ENCODE peak calls at places on chromosomes 12 and 14, in four cellular contexts. L is NCI-H1048; K is GM18507; J is activated CD4-positive, alpha-beta memory T cell treated with anti-CD3 and anti-CD28 coated beads for 36 hours. S is an unnamed sample.

GRCh38 chr12:58530421-58531067 is 389.8 kb downstream of the LRIG3 start:
- DNase-seq in J (no peak), K (no peak), L (no peak), S (no peak)

GRCh38 chr14:74244115-74244514 is 4.9 kb downstream of the VSX2 start:
- DNase-seq in L (no peak), K (no peak), J (no peak), S (no peak)

GRCh38 chr12:26187014-26187413 is 8.4 kb upstream of the SSPN start:
- DNase-seq in L (no peak), J (no peak), K (no peak), S (no peak)

GRCh38 chr12:45402288-45402687 is 186.4 kb downstream of the ANO6 start:
- DNase-seq in J (no peak), K (no peak), L (no peak), S (no peak)

GRCh38 chr12:124334266-124334665 is 39.4 kb downstream of the RFLNA start:
- DNase-seq in K (no peak), L (no peak), J (no peak), S (no peak)

GRCh38 chr12:92570056-92570753 is 132.6 kb upstream of the PLEKHG7 start:
- DNase-seq in L (peak), K (no peak), J (peak), S (no peak)

GRCh38 chr12:100715976-100716657 is 78.5 kb upstream of the ANO4 start:
- DNase-seq in L (no peak), K (no peak), J (no peak), S (no peak)

GRCh38 chr12:8785499-8785898 is 36.9 kb upstream of the A2ML1 start:
- DNase-seq in K (no peak), L (no peak), J (no peak), S (no peak)

GRCh38 chr12:53221203-53222076 is 10.6 kb downstream of the RARG start:
- DNase-seq in J (peak), K (peak), L (no peak), S (peak)

GRCh38 chr14:76844223-76844622 is 18.0 kb downstream of the LRRC74A start:
- DNase-seq in J (peak), K (no peak), L (no peak), S (peak)

GRCh38 chr12:98591209-98591608 is 2.3 kb upstream of the SLC25A3 start:
- DNase-seq in L (no peak), K (no peak), J (no peak), S (peak)

GRCh38 chr14:68140111-68140741 is 320.6 kb downstream of the RAD51B start:
- DNase-seq in L (peak), J (no peak), K (no peak), S (no peak)

GRCh38 chr12:95637471-95638155 is 86.3 kb upstream of the USP44 start:
- DNase-seq in L (no peak), K (no peak), J (no peak), S (no peak)

GRCh38 chr12:71691504-71692129 is 5.7 kb downstream of the TMEM19 start:
- DNase-seq in L (no peak), J (no peak), K (no peak), S (no peak)

GRCh38 chr14:49303952-49304516 is 282.1 kb downstream of the RPS29 start:
- DNase-seq in L (peak), K (no peak), J (peak), S (no peak)

GRCh38 chr12:8916154-8916553 is 1.8 kb downstream of the PHC1 start:
- DNase-seq in L (no peak), J (no peak), K (no peak), S (no peak)

GRCh38 chr14:100304825-100305445 is 1.3 kb downstream of the SLC25A29 start:
- DNase-seq in L (no peak), K (no peak), J (no peak), S (no peak)

GRCh38 chr12:86264451-86265328 is 8.5 kb upstream of the MGAT4C start:
- DNase-seq in L (no peak), K (no peak), J (no peak), S (no peak)

GRCh38 chr14:72049462-72049861 is 117.2 kb downstream of the RGS6 start:
- DNase-seq in J (peak), K (no peak), L (no peak), S (no peak)

GRCh38 chr14:56004807-56005579 is 113.2 kb upstream of the PELI2 start:
- DNase-seq in J (peak), L (no peak), K (no peak), S (no peak)

GRCh38 chr12:47307680-47308399 is 228.1 kb upstream of the AMIGO2 start:
- DNase-seq in J (peak), L (no peak), K (no peak), S (no peak)

GRCh38 chr12:98656289-98657101 is 11.4 kb downstream of the APAF1 start:
- DNase-seq in K (no peak), J (no peak), L (no peak), S (no peak)

GRCh38 chr12:1766110-1766509 is 54.3 kb upstream of the LRTM2 start:
- DNase-seq in K (no peak), L (no peak), J (no peak), S (no peak)

GRCh38 chr14:68680541-68681051 is 112.3 kb downstream of the ZFP36L1 start:
- DNase-seq in J (no peak), K (no peak), L (no peak), S (no peak)

GRCh38 chr12:34186492-34186891 is 164.2 kb downstream of the ALG10 start:
- DNase-seq in J (no peak), L (no peak), K (no peak), S (no peak)

GRCh38 chr14:43172899-43173548 is 1334.1 kb downstream of the FSCB start:
- DNase-seq in K (no peak), J (no peak), L (no peak), S (no peak)

GRCh38 chr12:69101505-69101904 is 137.9 kb upstream of the CPSF6 start:
- DNase-seq in L (no peak), K (no peak), J (no peak), S (no peak)

GRCh38 chr14:50311974-50312733 is at the start of the genes DMAC2L and L2HGDH:
- DNase-seq in L (peak), J (peak), K (peak), S (peak)

GRCh38 chr12:52279683-52280318 is 5.4 kb downstream of the KRT86 start:
- DNase-seq in L (no peak), J (no peak), K (no peak), S (no peak)

GRCh38 chr12:74732801-74733200 is 195.2 kb downstream of the ATXN7L3B start:
- DNase-seq in L (no peak), K (no peak), J (no peak), S (no peak)

GRCh38 chr12:6469092-6469491 is 1.4 kb downstream of the VAMP1 start:
- DNase-seq in J (peak), L (no peak), K (no peak), S (no peak)

GRCh38 chr14:93481758-93482157 is 51.0 kb downstream of the UNC79 start:
- DNase-seq in J (no peak), K (no peak), L (no peak), S (no peak)

GRCh38 chr12:24709201-24709600 is 239.7 kb downstream of the BCAT1 start:
- DNase-seq in J (no peak), K (no peak), L (no peak), S (no peak)

GRCh38 chr12:50620050-50620974 is 115.5 kb downstream of the DIP2B start:
- DNase-seq in L (no peak), K (no peak), J (peak), S (no peak)